ENCODE peak calls at places on chromosomes 3 and 15, in five cellular contexts. L is neuronal stem cell, U is H1, C is H9, M is mesenchymal stem cell. N is an unnamed sample.

GRCh38 chr3:17233398-17233800 is 348.6 kb downstream of the PLCL2 start:
- DNase-seq in M (peak), L (peak), U (no peak), C (no peak), N (peak)

GRCh38 chr3:171094411-171094810 is 67.9 kb upstream of the SLC2A2 start:
- DNase-seq in U (no peak), C (no peak), M (no peak), L (no peak), N (no peak)

GRCh38 chr3:162295323-162295983 is 798.8 kb downstream of the OTOL1 start:
- DNase-seq in M (peak), U (no peak), C (no peak), L (no peak), N (peak)

GRCh38 chr15:35305906-35306305 is 220.8 kb upstream of the NANOGP8 start:
- DNase-seq in U (no peak), M (peak), L (no peak), C (no peak), N (peak)

GRCh38 chr3:125051715-125052581 is 3.8 kb downstream of the HEG1 start:
- DNase-seq in M (peak), L (no peak), C (peak), U (peak), N (peak)

GRCh38 chr15:80739919-80740318 is 39.3 kb upstream of the CEMIP start:
- DNase-seq in U (no peak), L (no peak), C (no peak), M (no peak), N (no peak)

GRCh38 chr15:88179562-88179961 is 77.0 kb downstream of the NTRK3 start:
- DNase-seq in U (no peak), M (no peak), L (no peak), C (no peak), N (no peak)

GRCh38 chr3:52684184-52684583 is 1.5 kb downstream of the PBRM1 start:
- DNase-seq in C (no peak), M (no peak), U (no peak), L (no peak), N (no peak)

GRCh38 chr3:99172736-99173657 is 271.5 kb upstream of the DCBLD2 start:
- DNase-seq in C (peak), L (peak), M (peak), U (peak), N (peak)

GRCh38 chr15:60004846-60005351 is 788 bp downstream of the FOXB1 start:
- DNase-seq in L (peak), M (peak), C (peak), U (no peak), N (peak)

GRCh38 chr3:151835751-151836550 is 22.0 kb downstream of the AADAC start:
- DNase-seq in L (no peak), M (peak), U (no peak), C (no peak), N (peak)

GRCh38 chr15:40591310-40591845 is 2.7 kb upstream of the KNL1 start:
- DNase-seq in U (peak), L (no peak), C (peak), M (no peak), N (no peak)

GRCh38 chr3:143427626-143428025 is 308.1 kb downstream of the CHST2 start:
- DNase-seq in U (no peak), M (no peak), C (no peak), L (no peak), N (no peak)

GRCh38 chr3:17891139-17891850 is 148.9 kb upstream of the TBC1D5 start:
- DNase-seq in C (no peak), L (no peak), U (no peak), M (peak), N (peak)

GRCh38 chr15:78182821-78183220 is 33.7 kb downstream of the IDH3A start:
- DNase-seq in L (no peak), C (no peak), U (no peak), M (no peak), N (no peak)

GRCh38 chr3:50657816-50658215 is 16.9 kb upstream of the DOCK3 start:
- DNase-seq in U (no peak), C (no peak), M (no peak), L (no peak), N (no peak)

GRCh38 chr3:72474775-72475174 is 373.5 kb downstream of the SHQ1 start:
- DNase-seq in M (no peak), C (no peak), L (no peak), U (no peak), N (no peak)

GRCh38 chr15:44726568-44727461 is 9.5 kb upstream of the TRIM69 start:
- DNase-seq in U (no peak), C (peak), L (no peak), M (peak), N (peak)

GRCh38 chr15:50162988-50163718 is 18.8 kb upstream of the SLC27A2 start:
- DNase-seq in U (no peak), M (no peak), L (no peak), C (no peak), N (no peak)

GRCh38 chr3:157099337-157100078 is 60.4 kb downstream of the CCNL1 start:
- DNase-seq in M (no peak), L (no peak), U (no peak), C (no peak), N (peak)

GRCh38 chr3:71998995-71999673 is 214.2 kb upstream of the PROK2 start:
- DNase-seq in M (peak), U (no peak), C (no peak), L (no peak), N (peak)

GRCh38 chr15:75349851-75350588 is 3.2 kb downstream of the NEIL1 start:
- DNase-seq in C (peak), L (no peak), M (no peak), U (no peak), N (no peak)

GRCh38 chr15:100570282-100570681 is 31.7 kb downstream of the LINS1 start:
- DNase-seq in M (no peak), L (no peak), C (no peak), U (no peak), N (peak)

GRCh38 chr3:52432225-52432624 is 12.7 kb downstream of the SEMA3G start:
- DNase-seq in L (no peak), C (no peak), M (no peak), U (no peak), N (no peak)

GRCh38 chr3:171349392-171349791 is 110.8 kb downstream of the TNIK start:
- DNase-seq in L (no peak), M (peak), U (no peak), C (no peak), N (peak)

GRCh38 chr3:97821413-97821809 is 400 bp upstream of the CRYBG3 start:
- DNase-seq in L (no peak), C (peak), M (peak), U (peak), N (no peak)

DNA sequence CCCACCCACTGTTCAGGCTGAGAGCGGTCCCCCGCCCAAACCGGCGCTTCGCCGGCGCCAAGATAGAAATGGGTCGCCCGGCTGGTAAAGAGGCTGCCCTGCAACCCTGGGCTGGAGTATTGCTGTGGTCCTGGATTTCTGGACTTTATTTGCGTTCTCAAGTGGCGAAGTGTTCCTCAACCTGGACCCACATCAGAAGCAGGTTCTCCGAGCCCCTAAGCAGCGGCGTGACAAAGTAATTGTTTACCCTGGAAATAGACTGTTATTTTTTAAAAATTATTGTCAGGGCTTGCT is 481 bp upstream of the DYNC1LI1 start:
- DNase-seq in L (no peak), C (no peak), M (no peak), U (no peak), N (no peak)
- H4K8ac ChIP-seq in L (no peak), C (no peak), M (peak), U (peak), N (peak)

GRCh38 chr3:53845103-53845880 is 927 bp downstream of the CHDH start:
- DNase-seq in M (peak), U (peak), C (peak), L (peak), N (peak)

GRCh38 chr3:53844262-53845102 is 1.7 kb downstream of the CHDH start:
- DNase-seq in U (no peak), L (no peak), M (no peak), C (no peak), N (no peak)

GRCh38 chr3:53846134-53846850 is at the start of the genes CHDH and IL17RB:
- DNase-seq in U (no peak), M (no peak), L (peak), C (peak), N (no peak)

GRCh38 chr3:53846851-53847155 is 435 bp downstream of the IL17RB start:
- DNase-seq in C (no peak), M (no peak), U (no peak), L (no peak), N (no peak)

DNA sequence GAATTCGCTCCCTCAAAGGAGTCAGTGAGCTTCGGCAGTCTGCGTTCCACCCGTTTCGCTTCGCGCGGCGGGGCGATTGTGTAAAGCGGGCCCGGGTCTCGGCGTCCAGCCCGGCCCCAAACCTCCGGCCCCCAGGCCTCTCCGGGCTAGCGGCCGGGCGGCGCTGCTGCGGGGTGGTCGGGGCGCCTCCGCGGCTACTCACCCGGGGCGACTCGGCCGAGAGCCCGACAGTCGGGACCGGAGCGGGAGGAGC is 412 bp downstream of the CHDH start:
- DNase-seq in L (no peak), C (no peak), U (peak), M (no peak), N (no peak)
- H3K14ac ChIP-seq in L (peak), C (peak), U (no peak), M (no peak), N (no peak)

GRCh38 chr3:12452361-12453330 is 31.6 kb upstream of the TSEN2 start:
- DNase-seq in U (no peak), C (no peak), L (no peak), M (no peak), N (no peak)
- H3K27ac ChIP-seq in U (no peak), C (no peak), L (no peak), M (no peak), N (no peak)

GRCh38 chr3:23036728-23037127 is 166.4 kb upstream of the UBE2E2 start:
- DNase-seq in L (no peak), C (no peak), M (no peak), U (no peak), N (no peak)

GRCh38 chr3:23035927-23036640 is 167.0 kb upstream of the UBE2E2 start:
- DNase-seq in L (peak), M (no peak), C (peak), U (no peak), N (no peak)
- H4K8ac ChIP-seq in L (no peak), M (no peak), C (no peak), U (no peak), N (no peak)

GRCh38 chr3:119279101-119279554 is 15.1 kb upstream of the ARHGAP31 start:
- DNase-seq in L (peak), M (no peak), U (no peak), C (no peak), N (no peak)
- H3K14ac ChIP-seq in L (no peak), M (no peak), U (no peak), C (no peak), N (no peak)

DNA sequence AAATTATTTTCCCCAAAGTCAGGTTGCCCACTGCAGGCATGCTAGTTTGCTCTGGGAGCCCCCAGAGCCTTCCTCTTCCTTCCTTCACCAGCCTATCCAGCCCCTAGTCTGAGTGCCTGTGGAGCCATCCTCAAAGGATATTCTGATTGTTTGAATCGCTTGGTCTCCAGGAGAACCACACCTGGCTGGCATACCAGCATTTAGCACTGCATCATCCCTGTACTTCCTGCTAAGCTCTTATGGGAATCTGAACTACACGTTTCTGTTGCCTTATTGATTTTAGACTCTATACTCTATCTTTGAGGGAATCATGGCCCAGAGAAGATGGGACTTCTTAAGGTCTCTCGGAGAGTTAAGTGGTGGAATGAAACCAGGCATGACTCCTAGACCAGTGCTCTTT is 26.3 kb downstream of the ZBTB38 start:
- DNase-seq in U (no peak), C (no peak), M (no peak), L (no peak), N (no peak)
- H3K27ac ChIP-seq in U (no peak), C (no peak), M (no peak), L (no peak), N (no peak)

N was measured in IMR-90.